ENCODE peak calls at places on chromosomes 5 and 9, in ten cellular contexts. K is stomach, J is erythroblast, G is transverse colon, L is esophagus muscularis mucosa, F is testis, Y is K562, Z is H54, E is ovary, D is A549. X is an unnamed sample.
A peak's percentile ranks its signal among the peaks of the same experiment; 100 is the strongest.

GRCh38 chr5:144710620-144711019 is 539.9 kb downstream of the KCTD16 start:
- DNase-seq in D (no peak), E (no peak), Y (no peak), G (no peak), J (no peak), L (no peak), Z (no peak), K (no peak), F (no peak), X (no peak)

GRCh38 chr5:166926098-166926497 is 1365.3 kb upstream of the WWC1 start:
- DNase-seq in G (no peak), Y (no peak), F (peak; percentile 75), D (no peak), E (no peak), J (no peak), Z (no peak), K (no peak), L (no peak), X (no peak)

GRCh38 chr9:35826071-35826701 is 2.3 kb downstream of the FAM221B start:
- DNase-seq in K (peak; percentile 45), L (no peak), F (peak; percentile 46), Z (no peak), E (no peak), J (peak; percentile 78), G (no peak), D (peak; percentile 66), Y (peak; percentile 45), X (peak; percentile 63)

GRCh38 chr9:125472926-125473701 is 211.5 kb downstream of the GAPVD1 start:
- DNase-seq in G (no peak), K (no peak), L (no peak), F (no peak), Y (peak; percentile 66), D (no peak), Z (peak; percentile 61), J (no peak), E (peak; percentile 73), X (no peak)

GRCh38 chr9:16425572-16425971 is 444.9 kb downstream of the BNC2 start:
- DNase-seq in Z (no peak), K (no peak), J (no peak), F (no peak), L (no peak), Y (no peak), E (no peak), G (no peak), D (peak; percentile 47), X (no peak)

GRCh38 chr9:135038331-135038730 is 49.1 kb upstream of the OLFM1 start:
- DNase-seq in L (no peak), J (no peak), E (peak; percentile 9), Z (no peak), G (no peak), D (no peak), Y (no peak), K (peak; percentile 15), F (no peak), X (no peak)

GRCh38 chr5:124398471-124398870 is 348.0 kb downstream of the ZNF608 start:
- DNase-seq in D (no peak), Y (no peak), F (no peak), E (no peak), Z (no peak), K (no peak), G (no peak), J (no peak), L (peak; percentile 34), X (no peak)

GRCh38 chr9:131193051-131193450 is 67.7 kb downstream of the NUP214 start:
- DNase-seq in Z (no peak), K (no peak), F (no peak), J (no peak), L (no peak), E (no peak), G (no peak), Y (no peak), D (no peak), X (no peak)

GRCh38 chr5:145699846-145700245 is 135.3 kb downstream of the PRELID2 start:
- DNase-seq in L (no peak), G (no peak), K (no peak), E (no peak), Y (no peak), D (no peak), J (no peak), F (no peak), Z (no peak), X (no peak)

GRCh38 chr5:59785701-59786100 is 107.8 kb downstream of the PDE4D start:
- DNase-seq in K (no peak), F (no peak), Z (no peak), G (no peak), L (no peak), D (no peak), Y (no peak), J (no peak), E (no peak), X (no peak)

GRCh38 chr5:78720997-78721396 is 72.4 kb upstream of the LHFPL2 start:
- DNase-seq in Z (no peak), Y (no peak), F (no peak), L (no peak), J (no peak), D (peak; percentile 64), K (no peak), E (no peak), G (no peak), X (no peak)

GRCh38 chr5:157303667-157304327 is 37.9 kb downstream of the CYFIP2 start:
- DNase-seq in D (peak; percentile 17), J (peak; percentile 18), Z (no peak), Y (peak; percentile 39), L (no peak), G (no peak), F (no peak), K (no peak), E (no peak), X (no peak)

GRCh38 chr9:37508135-37508833 is 22.5 kb downstream of the POLR1E start:
- DNase-seq in Z (no peak), E (no peak), L (no peak), Y (no peak), J (no peak), D (no peak), G (no peak), K (no peak), F (no peak), X (no peak)

GRCh38 chr9:37511006-37511714 is 25.4 kb downstream of the POLR1E start:
- DNase-seq in F (no peak), Y (peak; percentile 72), Z (no peak), K (no peak), D (peak; percentile 26), L (no peak), E (no peak), G (no peak), J (peak; percentile 22), X (peak; percentile 22)

GRCh38 chr9:37509536-37509935 is 23.8 kb downstream of the POLR1E start:
- DNase-seq in Z (no peak), Y (no peak), J (no peak), G (no peak), E (no peak), L (no peak), D (no peak), F (no peak), K (no peak), X (no peak)

GRCh38 chr9:37507586-37508134 is 21.9 kb downstream of the POLR1E start:
- DNase-seq in Y (no peak), E (no peak), G (no peak), J (no peak), D (no peak), L (no peak), F (no peak), K (no peak), Z (no peak), X (no peak)

DNA sequence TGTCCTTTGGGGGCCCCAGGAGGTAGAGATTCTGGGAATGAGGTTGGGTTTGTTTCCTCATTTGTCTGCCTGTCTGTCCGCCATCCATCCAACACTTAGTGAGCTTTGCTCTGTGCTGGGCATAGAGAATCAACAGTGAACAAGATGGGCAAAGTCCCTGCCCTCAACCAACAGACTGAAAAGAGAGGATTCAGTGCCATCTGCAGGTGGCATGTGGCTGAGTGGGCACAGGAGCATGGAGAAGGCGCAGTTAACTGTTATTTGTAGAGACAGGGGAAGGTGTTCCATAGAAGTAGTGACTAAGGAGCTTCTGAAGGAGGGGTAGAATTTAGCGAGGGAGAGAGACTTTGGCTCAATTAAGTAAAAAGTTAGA is 23.1 kb downstream of the POLR1E start:
- DNase-seq in E (no peak), G (no peak), J (no peak), D (no peak), Z (no peak), L (no peak), F (no peak), K (no peak), Y (no peak), X (no peak)
- TF ChIP-seq POLR2A in E (no peak), G (no peak), J (no peak), D (no peak), Z (no peak), L (no peak), F (no peak), K (no peak), Y (peak; percentile 27), X (no peak)

GRCh38 chr9:132499251-132499650 is 83.2 kb upstream of the BARHL1 start:
- DNase-seq in E (no peak), Y (no peak), G (no peak), D (no peak), K (no peak), J (no peak), F (no peak), L (no peak), Z (no peak), X (no peak)
- TF ChIP-seq POLR2A in E (no peak), Y (no peak), G (no peak), D (no peak), K (no peak), J (no peak), F (no peak), L (no peak), Z (no peak), X (no peak)

GRCh38 chr9:99819484-99820329 is 2.0 kb upstream of the NR4A3 start:
- DNase-seq in Y (peak; percentile 85), J (peak; percentile 94), K (peak; percentile 91), L (peak; percentile 98), G (peak; percentile 92), D (peak; percentile 95), F (peak; percentile 98), E (peak; percentile 98), Z (peak; percentile 97), X (peak; percentile 96)
- TF ChIP-seq POLR2A in Y (peak; percentile 90), J (peak; percentile 63), K (no peak), L (peak; percentile 53), G (peak; percentile 86), D (peak; percentile 81), F (peak; percentile 30), E (peak; percentile 73), Z (peak; percentile 91), X (peak; percentile 62)

DNA sequence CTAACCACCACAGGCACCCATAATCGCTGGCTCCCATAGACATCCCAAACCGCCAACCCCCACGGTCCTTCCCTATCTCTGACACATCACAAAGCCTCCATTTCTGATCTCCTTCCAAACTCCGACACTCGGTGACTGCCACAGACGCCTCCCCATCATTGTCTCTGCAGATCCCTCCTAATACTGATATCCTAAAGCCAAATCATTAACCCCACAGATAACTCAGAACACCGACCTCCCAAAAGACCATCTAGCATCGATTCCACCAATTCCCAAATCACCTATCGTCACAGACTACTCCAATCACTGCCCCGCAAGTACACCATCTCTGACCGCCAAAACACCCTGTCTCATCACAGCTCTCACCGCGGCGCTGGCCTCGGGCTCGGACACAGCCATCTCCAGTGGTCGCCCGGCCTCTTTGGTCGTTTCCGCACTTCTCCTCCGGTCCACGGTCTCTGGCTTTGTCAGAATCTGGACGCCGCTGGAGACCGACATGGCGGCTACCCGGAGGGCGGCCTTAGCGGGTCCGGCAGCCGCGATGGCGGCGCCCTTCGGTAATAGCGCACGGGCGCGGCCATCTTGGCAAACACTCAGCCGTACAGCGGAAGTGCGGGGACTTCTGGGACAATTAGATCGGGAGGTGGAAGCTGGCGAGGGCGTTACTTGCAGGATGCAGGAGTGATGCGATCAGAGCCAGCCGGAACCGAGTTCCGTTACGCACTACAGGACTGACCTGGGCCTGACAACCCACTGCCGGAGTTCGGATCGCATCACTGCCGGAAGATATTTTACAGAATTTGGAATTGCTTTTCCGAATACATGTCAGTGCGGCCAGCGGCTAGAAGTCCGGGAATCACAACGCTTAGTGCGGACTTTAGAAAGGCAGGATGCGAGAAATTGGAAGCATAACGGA is at the start of gene ZFP37:
- DNase-seq in E (peak; percentile 96), K (peak; percentile 87), L (peak; percentile 98), J (peak; percentile 37), G (peak; percentile 90), Y (peak; percentile 78), F (peak; percentile 98), D (peak; percentile 97), Z (peak; percentile 93), X (no peak)
- TF ChIP-seq POLR2A in E (peak; percentile 31), K (no peak), L (no peak), J (no peak), G (no peak), Y (peak; percentile 45), F (no peak), D (peak; percentile 48), Z (peak; percentile 47), X (no peak)

X was measured in NB4.